ENCODE peak calls at places on chromosomes 3 and 15, in six cellular contexts. Q is lower leg skin; O is NCI-H1048; X is activated CD8-positive, alpha-beta T cell treated with anti-CD3 and anti-CD28 coated beads for 36 hours; S is Right ventricle myocardium superior; B is cardiac fibroblast. T is an unnamed sample.

GRCh38 chr15:57198654-57199241 is 177.6 kb upstream of the CGNL1 start:
- DNase-seq in O (no peak), X (no peak), S (no peak), Q (no peak), B (no peak), T (no peak)

GRCh38 chr3:113873293-113873692 is 34.7 kb downstream of the GRAMD1C start:
- DNase-seq in X (no peak), Q (no peak), S (no peak), O (no peak), B (no peak), T (no peak)

GRCh38 chr3:141279074-141279945 is 47.7 kb downstream of the PXYLP1 start:
- DNase-seq in O (no peak), X (no peak), S (no peak), B (peak; percentile 51), Q (no peak), T (peak; percentile 27)

GRCh38 chr15:51077565-51078153 is 17.0 kb downstream of the TNFAIP8L3 start:
- DNase-seq in Q (peak; percentile 91), X (peak; percentile 89), S (peak; percentile 85), O (no peak), B (no peak), T (no peak)

GRCh38 chr15:52790166-52790708 is at the start of gene ONECUT1:
- DNase-seq in O (peak; percentile 35), Q (no peak), S (peak; percentile 64), B (peak; percentile 33), X (peak; percentile 48), T (peak; percentile 75)

GRCh38 chr15:49135342-49135857 is 20.0 kb downstream of the COPS2 start:
- DNase-seq in Q (no peak), O (no peak), S (no peak), X (no peak), B (peak; percentile 50), T (no peak)

GRCh38 chr3:127682576-127682975 is 9.8 kb downstream of the ABTB1 start:
- DNase-seq in Q (peak; percentile 84), X (no peak), B (no peak), O (no peak), S (peak; percentile 39), T (no peak)

GRCh38 chr3:107265526-107265925 is 111.7 kb upstream of the CCDC54 start:
- DNase-seq in Q (no peak), O (no peak), B (no peak), X (no peak), S (no peak), T (no peak)

GRCh38 chr3:58333206-58334012 is 717 bp downstream of the PXK start:
- DNase-seq in Q (peak; percentile 87), S (peak; percentile 46), B (peak; percentile 42), X (peak; percentile 55), O (no peak), T (peak; percentile 31)

GRCh38 chr15:31158858-31159569 is 57.5 kb upstream of the TRPM1 start:
- DNase-seq in Q (peak; percentile 69), B (no peak), S (peak; percentile 73), O (no peak), X (no peak), T (no peak)

GRCh38 chr3:128486157-128486691 is 6.8 kb downstream of the GATA2 start:
- DNase-seq in X (no peak), O (no peak), B (no peak), S (peak; percentile 26), Q (no peak), T (no peak)

GRCh38 chr3:154125378-154126030 is 4.3 kb downstream of the ARHGEF26 start:
- DNase-seq in B (no peak), S (no peak), O (no peak), X (no peak), Q (no peak), T (no peak)

GRCh38 chr3:151383111-151383510 is 1.4 kb downstream of the P2RY12 start:
- DNase-seq in O (no peak), X (no peak), Q (no peak), B (no peak), S (no peak), T (no peak)

GRCh38 chr15:63599401-63600000 is 2.3 kb downstream of the FBXL22 start:
- DNase-seq in B (peak; percentile 48), S (peak; percentile 73), X (peak; percentile 66), O (no peak), Q (peak; percentile 91), T (no peak)

GRCh38 chr3:176767385-176767784 is 429.9 kb downstream of the TBL1XR1 start:
- DNase-seq in S (no peak), X (no peak), Q (no peak), O (no peak), B (peak; percentile 87), T (peak; percentile 2)

GRCh38 chr3:73781536-73781935 is 156.8 kb upstream of the PDZRN3 start:
- DNase-seq in S (no peak), Q (no peak), X (no peak), O (peak; percentile 61), B (no peak), T (no peak)